ENCODE peak calls at places on chromosome 14, in eight cellular contexts. D is pancreas; H is CD4-positive, CD25-positive, alpha-beta regulatory T cell; A is Panc1; C is CD8-positive, alpha-beta T cell; S is A549; F is naive thymus-derived CD4-positive, alpha-beta T cell; R is gastroesophageal sphincter. U is an unnamed sample.

GRCh38 chr14:59360923-59361794 is 104.0 kb downstream of the GPR135 start:
- ATAC-seq in D (peak), H (no peak), A (no peak), C (no peak), S (peak), F (peak), R (peak), U (peak)

GRCh38 chr14:102487204-102487577 is 22.4 kb downstream of the ANKRD9 start:
- ATAC-seq in D (no peak), H (no peak), A (no peak), C (no peak), S (no peak), F (no peak), R (no peak), U (no peak)

GRCh38 chr14:55446127-55446736 is 5.8 kb upstream of the TBPL2 start:
- ATAC-seq in D (peak), H (no peak), A (peak), C (no peak), S (peak), F (peak), R (no peak), U (peak)

GRCh38 chr14:23561873-23562821 is 5.4 kb downstream of the AP1G2 start:
- ATAC-seq in D (no peak), H (no peak), A (no peak), C (no peak), S (no peak), F (no peak), R (no peak), U (no peak)

GRCh38 chr14:30854492-30854891 is 19.9 kb upstream of the COCH start:
- ATAC-seq in D (no peak), H (no peak), A (no peak), C (no peak), S (no peak), F (no peak), R (no peak), U (no peak)

GRCh38 chr14:50044040-50044651 is 72.2 kb downstream of the VCPKMT start:
- ATAC-seq in D (no peak), H (peak), A (no peak), C (no peak), S (no peak), F (peak), R (no peak), U (no peak)

GRCh38 chr14:96501746-96502620 is at the start of gene PAPOLA:
- ATAC-seq in D (peak), H (peak), A (peak), C (peak), S (peak), F (peak), R (peak), U (peak)

GRCh38 chr14:60986500-60986899 is 5.5 kb downstream of the SLC38A6 start:
- ATAC-seq in D (no peak), H (no peak), A (no peak), C (no peak), S (no peak), F (no peak), R (no peak), U (no peak)

GRCh38 chr14:101494826-101495225 is 66.5 kb upstream of the DIO3 start:
- ATAC-seq in D (no peak), H (no peak), A (no peak), C (no peak), S (no peak), F (no peak), R (no peak), U (no peak)

GRCh38 chr14:39307815-39308214 is 74.1 kb downstream of the MIA2 start:
- ATAC-seq in D (no peak), H (no peak), A (no peak), C (no peak), S (no peak), F (no peak), R (no peak), U (no peak)

GRCh38 chr14:61433169-61433568 is 111.8 kb downstream of the PRKCH start:
- ATAC-seq in D (peak), H (no peak), A (no peak), C (no peak), S (no peak), F (no peak), R (no peak), U (no peak)

GRCh38 chr14:50381823-50382287 is 14.8 kb downstream of the CDKL1 start:
- ATAC-seq in D (peak), H (no peak), A (no peak), C (no peak), S (no peak), F (no peak), R (no peak), U (no peak)

GRCh38 chr14:58629273-58629672 is 8.5 kb upstream of the DACT1 start:
- ATAC-seq in D (no peak), H (no peak), A (no peak), C (no peak), S (no peak), F (no peak), R (no peak), U (no peak)

GRCh38 chr14:43735926-43736325 is 771.2 kb downstream of the FSCB start:
- ATAC-seq in D (no peak), H (no peak), A (no peak), C (no peak), S (no peak), F (no peak), R (no peak), U (no peak)

GRCh38 chr14:75587388-75587787 is 9.0 kb downstream of the FLVCR2 start:
- ATAC-seq in D (no peak), H (no peak), A (no peak), C (no peak), S (no peak), F (no peak), R (no peak), U (no peak)

GRCh38 chr14:30805284-30805683 is 69.1 kb upstream of the COCH start:
- ATAC-seq in D (no peak), H (no peak), A (no peak), C (no peak), S (no peak), F (no peak), R (no peak), U (no peak)

GRCh38 chr14:77791225-77791600 is 8.7 kb upstream of the ADCK1 start:
- ATAC-seq in D (no peak), H (no peak), A (no peak), C (no peak), S (no peak), F (no peak), R (no peak), U (no peak)

GRCh38 chr14:67875175-67876006 is 55.8 kb downstream of the RAD51B start:
- ATAC-seq in D (no peak), H (no peak), A (no peak), C (peak), S (no peak), F (peak), R (no peak), U (no peak)

GRCh38 chr14:32434180-32434579 is 105.1 kb downstream of the AKAP6 start:
- ATAC-seq in D (no peak), H (no peak), A (no peak), C (no peak), S (no peak), F (no peak), R (no peak), U (no peak)

GRCh38 chr14:68951800-68952540 is 27.1 kb downstream of the ACTN1 start:
- ATAC-seq in D (no peak), H (no peak), A (no peak), C (no peak), S (no peak), F (no peak), R (no peak), U (no peak)

GRCh38 chr14:50813544-50813863 is 17.5 kb downstream of the NIN start:
- ATAC-seq in D (no peak), H (peak), A (no peak), C (peak), S (no peak), F (peak), R (no peak), U (peak)

GRCh38 chr14:54955143-54955542 is 52.5 kb upstream of the GCH1 start:
- ATAC-seq in D (no peak), H (no peak), A (no peak), C (no peak), S (no peak), F (no peak), R (no peak), U (no peak)

GRCh38 chr14:68520637-68521556 is 272.0 kb downstream of the ZFP36L1 start:
- ATAC-seq in D (peak), H (no peak), A (no peak), C (no peak), S (peak), F (no peak), R (no peak), U (peak)

GRCh38 chr14:74292061-74292460 is 10.7 kb downstream of the ABCD4 start:
- ATAC-seq in D (no peak), H (no peak), A (no peak), C (no peak), S (no peak), F (no peak), R (no peak), U (no peak)

GRCh38 chr14:91780452-91780851 is 48.6 kb upstream of the CATSPERB start:
- ATAC-seq in D (peak), H (no peak), A (no peak), C (no peak), S (no peak), F (no peak), R (no peak), U (no peak)

GRCh38 chr14:77599894-77600293 is 16.5 kb downstream of the SPTLC2 start:
- ATAC-seq in D (no peak), H (no peak), A (no peak), C (no peak), S (peak), F (no peak), R (no peak), U (peak)

GRCh38 chr14:37328673-37329072 is 130.9 kb downstream of the MIPOL1 start:
- ATAC-seq in D (no peak), H (no peak), A (no peak), C (no peak), S (peak), F (no peak), R (no peak), U (no peak)

GRCh38 chr14:105986896-105987284 is 460.5 kb downstream of the TMEM121 start:
- ATAC-seq in D (no peak), H (peak), A (no peak), C (peak), S (no peak), F (peak), R (no peak), U (no peak)

GRCh38 chr14:98926151-98926550 is 345.8 kb downstream of the BCL11B start:
- ATAC-seq in D (no peak), H (peak), A (no peak), C (peak), S (no peak), F (peak), R (no peak), U (peak)

GRCh38 chr14:104697892-104698583 is 8.6 kb downstream of the INF2 start:
- ATAC-seq in D (peak), H (no peak), A (no peak), C (no peak), S (peak), F (no peak), R (peak), U (no peak)

GRCh38 chr14:20440882-20441281 is 4.9 kb upstream of the KLHL33 start:
- ATAC-seq in D (no peak), H (peak), A (no peak), C (peak), S (peak), F (peak), R (no peak), U (peak)

GRCh38 chr14:73503648-73504047 is 12.9 kb downstream of the RIOX1 start:
- ATAC-seq in D (no peak), H (peak), A (no peak), C (peak), S (no peak), F (peak), R (no peak), U (no peak)

GRCh38 chr14:65228436-65228835 is 126.1 kb upstream of the MAX start:
- ATAC-seq in D (no peak), H (no peak), A (no peak), C (no peak), S (no peak), F (peak), R (no peak), U (no peak)

GRCh38 chr14:35140718-35141581 is 18.6 kb downstream of the PRORP start:
- ATAC-seq in D (peak), H (no peak), A (no peak), C (peak), S (no peak), F (peak), R (no peak), U (peak)

GRCh38 chr14:94654071-94654974 is 42.1 kb downstream of the SERPINA3 start:
- ATAC-seq in D (peak), H (no peak), A (no peak), C (no peak), S (peak), F (no peak), R (no peak), U (no peak)

GRCh38 chr14:73633115-73633514 is 11.7 kb upstream of the DNAL1 start:
- ATAC-seq in D (peak), H (peak), A (no peak), C (peak), S (peak), F (peak), R (peak), U (no peak)

GRCh38 chr14:21910260-21910659 is 236.6 kb upstream of the OR4E1 start:
- ATAC-seq in D (no peak), H (no peak), A (no peak), C (no peak), S (no peak), F (no peak), R (no peak), U (no peak)

GRCh38 chr14:73364559-73364958 is 93.8 kb downstream of the NUMB start:
- ATAC-seq in D (no peak), H (no peak), A (no peak), C (no peak), S (no peak), F (no peak), R (no peak), U (no peak)

GRCh38 chr14:97706814-97707213 is 909.6 kb downstream of the VRK1 start:
- ATAC-seq in D (no peak), H (no peak), A (no peak), C (no peak), S (no peak), F (peak), R (no peak), U (no peak)

U was measured in esophagus mucosa.